ENCODE peak calls at places on chromosomes 12 and 14, in four cellular contexts. J, N, C and W are unnamed samples.

GRCh38 chr14:65117795-65118746 is 15.8 kb upstream of the MAX start:
- DNase-seq in J (no peak), N (no peak), C (no peak), W (no peak)

GRCh38 chr12:82672811-82673495 is 13.8 kb upstream of the TMTC2 start:
- DNase-seq in J (no peak), N (no peak), C (no peak), W (no peak)

GRCh38 chr14:54364555-54365415 is 32.0 kb upstream of the CDKN3 start:
- DNase-seq in J (peak; percentile 83), N (no peak), C (no peak), W (no peak)

GRCh38 chr14:72845196-72845595 is 48.7 kb downstream of the DPF3 start:
- DNase-seq in J (no peak), N (no peak), C (no peak), W (no peak)

GRCh38 chr14:101821528-101821927 is 60.0 kb downstream of the PPP2R5C start:
- DNase-seq in J (no peak), N (no peak), C (no peak), W (no peak)

GRCh38 chr12:7155471-7156034 is 25.4 kb downstream of the CLSTN3 start:
- DNase-seq in J (no peak), N (peak; percentile 69), C (no peak), W (no peak)

GRCh38 chr12:50387972-50388478 is 8.4 kb downstream of the FAM186A start:
- DNase-seq in J (peak; percentile 57), N (no peak), C (no peak), W (peak; percentile 30)

GRCh38 chr12:28457785-28458184 is 267.5 kb downstream of the CCDC91 start:
- DNase-seq in J (no peak), N (no peak), C (no peak), W (no peak)

GRCh38 chr14:57769863-57770523 is 95.9 kb downstream of the SLC35F4 start:
- DNase-seq in J (no peak), N (no peak), C (no peak), W (no peak)

GRCh38 chr14:50063876-50064420 is 52.4 kb downstream of the VCPKMT start:
- DNase-seq in J (no peak), N (no peak), C (no peak), W (no peak)

GRCh38 chr14:71155743-71156142 is 248.5 kb downstream of the PCNX1 start:
- DNase-seq in J (peak; percentile 30), N (no peak), C (no peak), W (no peak)

GRCh38 chr12:113436586-113436985 is 14.4 kb downstream of the SDSL start:
- DNase-seq in J (no peak), N (no peak), C (no peak), W (no peak)

GRCh38 chr12:42666671-42667243 is 77.2 kb upstream of the PRICKLE1 start:
- DNase-seq in J (no peak), N (no peak), C (no peak), W (no peak)

GRCh38 chr12:52587563-52587962 is 13.7 kb downstream of the KRT72 start:
- DNase-seq in J (no peak), N (no peak), C (no peak), W (peak; percentile 32)

GRCh38 chr12:16946691-16947090 is 340.7 kb upstream of the LMO3 start:
- DNase-seq in J (no peak), N (no peak), C (no peak), W (no peak)

GRCh38 chr12:109263439-109263838 is 45.6 kb downstream of the FOXN4 start:
- DNase-seq in J (no peak), N (no peak), C (no peak), W (no peak)

GRCh38 chr12:32877670-32878459 is 18.7 kb downstream of the PKP2 start:
- DNase-seq in J (no peak), N (peak; percentile 64), C (no peak), W (no peak)

GRCh38 chr14:102945346-102946130 is 23.1 kb downstream of the AMN start:
- DNase-seq in J (no peak), N (no peak), C (no peak), W (no peak)

GRCh38 chr12:5456025-5456424 is 24.1 kb downstream of the NTF3 start:
- DNase-seq in J (no peak), N (no peak), C (no peak), W (no peak)

GRCh38 chr14:92173668-92174067 is 51.9 kb downstream of the CPSF2 start:
- DNase-seq in J (no peak), N (no peak), C (no peak), W (no peak)

GRCh38 chr14:81589381-81590065 is 55.9 kb upstream of the SEL1L start:
- DNase-seq in J (no peak), N (no peak), C (peak; percentile 53), W (peak; percentile 23)

GRCh38 chr12:132597333-132598283 is 12.8 kb downstream of the LRCOL1 start:
- DNase-seq in J (no peak), N (no peak), C (no peak), W (peak; percentile 23)

GRCh38 chr12:111503116-111503515 is 96.0 kb downstream of the ATXN2 start:
- DNase-seq in J (no peak), N (no peak), C (no peak), W (no peak)

GRCh38 chr12:122471324-122472226 is 29.2 kb downstream of the ZCCHC8 start:
- DNase-seq in J (peak; percentile 77), N (peak; percentile 58), C (peak; percentile 35), W (no peak)

GRCh38 chr12:11771356-11771755 is 121.9 kb downstream of the ETV6 start:
- DNase-seq in J (no peak), N (no peak), C (no peak), W (no peak)

GRCh38 chr14:74683406-74683805 is 29.5 kb downstream of the AREL1 start:
- DNase-seq in J (no peak), N (no peak), C (no peak), W (no peak)

GRCh38 chr12:122860854-122861585 is 25.8 kb downstream of the HIP1R start:
- DNase-seq in J (no peak), N (peak; percentile 33), C (no peak), W (peak; percentile 7)

GRCh38 chr14:69288001-69288771 is 28.2 kb downstream of the GALNT16 start:
- DNase-seq in J (peak; percentile 23), N (peak; percentile 50), C (peak; percentile 16), W (no peak)

GRCh38 chr12:92446082-92446460 is 256.7 kb upstream of the PLEKHG7 start:
- DNase-seq in J (no peak), N (no peak), C (no peak), W (no peak)

GRCh38 chr14:24064091-24064795 is 7.1 kb upstream of the CPNE6 start:
- DNase-seq in J (no peak), N (peak; percentile 17), C (no peak), W (no peak)

GRCh38 chr12:223751-224240 is 9.8 kb upstream of the SLC6A12 start:
- DNase-seq in J (no peak), N (no peak), C (no peak), W (no peak)

GRCh38 chr12:94074970-94075695 is 73.2 kb upstream of the PLXNC1 start:
- DNase-seq in J (peak; percentile 60), N (peak; percentile 48), C (peak; percentile 62), W (no peak)

GRCh38 chr14:52327374-52328226 is 13.5 kb downstream of the PTGER2 start:
- DNase-seq in J (no peak), N (no peak), C (no peak), W (no peak)

GRCh38 chr12:45619736-45620135 is 109.8 kb upstream of the ARID2 start:
- DNase-seq in J (no peak), N (no peak), C (no peak), W (no peak)

GRCh38 chr12:26870491-26871419 is 37.8 kb upstream of the ITPR2 start:
- DNase-seq in J (no peak), N (peak; percentile 53), C (no peak), W (no peak)

DNA sequence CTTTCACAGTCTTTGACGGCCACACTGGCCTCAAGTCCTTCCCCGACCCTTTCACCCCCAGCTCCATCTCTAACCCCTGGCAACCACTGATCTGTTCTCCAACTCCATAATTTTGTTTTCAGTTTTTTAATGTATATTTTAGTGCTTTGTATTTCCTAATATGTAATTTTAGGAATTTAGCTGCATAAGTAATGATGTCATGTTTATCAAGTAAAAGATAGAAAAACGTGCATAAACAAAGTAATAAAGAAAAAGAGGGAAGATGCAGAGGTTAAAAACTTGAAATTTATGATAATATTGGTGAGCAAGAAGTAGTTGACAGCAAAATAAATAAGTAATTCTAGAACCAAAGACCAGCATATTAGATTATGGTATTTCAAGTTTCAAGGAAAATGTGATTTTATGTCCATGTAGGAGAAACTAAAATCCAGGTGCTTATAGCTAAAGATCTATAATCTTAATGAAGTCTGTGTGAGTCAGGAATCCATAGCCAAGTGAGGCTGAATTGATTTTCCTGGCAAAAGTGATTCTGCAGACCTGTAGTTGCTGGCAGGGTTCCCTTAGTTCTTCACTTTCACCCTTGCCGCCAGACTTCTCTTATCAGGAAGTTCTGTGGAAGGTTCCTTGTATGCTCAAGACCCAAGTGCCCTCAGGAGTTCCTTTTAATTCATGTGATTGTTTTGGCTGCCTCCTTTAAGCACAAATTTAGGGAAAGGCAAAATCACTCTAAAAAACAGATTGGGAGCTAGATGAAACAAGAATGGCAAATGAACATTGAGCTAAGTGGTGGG is 24.4 kb downstream of the FBXW8 start:
- DNase-seq in J (no peak), N (no peak), C (no peak), W (no peak)
- TF ChIP-seq FOXJ3 in J (no peak), N (no peak), C (no peak), W (no peak)

GRCh38 chr14:45156067-45156466 is 20.3 kb downstream of the FANCM start:
- DNase-seq in J (no peak), N (no peak), C (no peak), W (no peak)
- TF ChIP-seq USF2 in J (no peak), N (no peak), C (no peak), W (no peak)

GRCh38 chr12:65628061-65628460 is 196.2 kb upstream of the HMGA2 start:
- DNase-seq in J (no peak), N (no peak), C (no peak), W (no peak)
- TF ChIP-seq FOXJ3 in J (no peak), N (no peak), C (no peak), W (no peak)

GRCh38 chr12:95397566-95397965 is 76.4 kb upstream of the METAP2 start:
- DNase-seq in J (no peak), N (no peak), C (no peak), W (no peak)
- TF ChIP-seq USF2 in J (no peak), N (no peak), C (no peak), W (no peak)

GRCh38 chr12:54228471-54228870 is 39.7 kb upstream of the SMUG1 start:
- DNase-seq in J (no peak), N (no peak), C (no peak), W (no peak)

GRCh38 chr12:54229624-54230212 is 40.9 kb upstream of the SMUG1 start:
- DNase-seq in J (no peak), N (no peak), C (no peak), W (no peak)

GRCh38 chr12:54230555-54230954 is 41.8 kb upstream of the SMUG1 start:
- DNase-seq in J (no peak), N (no peak), C (no peak), W (no peak)

GRCh38 chr12:54231236-54231635 is 42.5 kb upstream of the SMUG1 start:
- DNase-seq in J (no peak), N (no peak), C (no peak), W (no peak)

GRCh38 chr12:54232790-54233189 is 44.0 kb upstream of the SMUG1 start:
- DNase-seq in J (no peak), N (no peak), C (no peak), W (no peak)
- TF ChIP-seq FOXJ3 in J (no peak), N (no peak), C (no peak), W (no peak)